ENCODE peak calls at places on chromosomes 4 and X, in ten cellular contexts. One of them, this sample, is unnamed.

GRCh38 chr4:144732584-144733130 is 86.7 kb downstream of the HHIP start:
- DNase-seq in iris pigment epithelial cell: peak
- DNase-seq in GOT3: no peak
- DNase-seq in H4: peak
- DNase-seq in GM06990: no peak
- DNase-seq in GM04504: no peak
- DNase-seq in astrocyte of the cerebellum: no peak
- DNase-seq in activated T-cell treated with anti-CD3 and anti-CD28 coated beads, Interleukin-2, amount 50 U/mL, for 1 hour: no peak
- DNase-seq in iPS DF 6.9: no peak
- DNase-seq in non-pigmented ciliary epithelial cell: no peak
- DNase-seq in this sample: no peak

GRCh38 chr4:83331959-83332358 is 2.7 kb downstream of the HPSE start:
- DNase-seq in activated T-cell treated with anti-CD3 and anti-CD28 coated beads, Interleukin-2, amount 50 U/mL, for 1 hour: no peak
- DNase-seq in iPS DF 6.9: no peak
- DNase-seq in GM06990: no peak
- DNase-seq in GOT3: no peak
- DNase-seq in H4: no peak
- DNase-seq in GM04504: no peak
- DNase-seq in non-pigmented ciliary epithelial cell: no peak
- DNase-seq in astrocyte of the cerebellum: no peak
- DNase-seq in iris pigment epithelial cell: no peak
- DNase-seq in this sample: no peak

GRCh38 chr4:155403886-155404285 is 27.1 kb upstream of the MAP9 start:
- DNase-seq in GOT3: no peak
- DNase-seq in GM04504: no peak
- DNase-seq in GM06990: no peak
- DNase-seq in iris pigment epithelial cell: peak
- DNase-seq in H4: peak
- DNase-seq in astrocyte of the cerebellum: peak
- DNase-seq in non-pigmented ciliary epithelial cell: peak
- DNase-seq in iPS DF 6.9: no peak
- DNase-seq in activated T-cell treated with anti-CD3 and anti-CD28 coated beads, Interleukin-2, amount 50 U/mL, for 1 hour: no peak
- DNase-seq in this sample: peak

GRCh38 chrX:129980540-129981206 is 1.8 kb upstream of the BCORL1 start:
- DNase-seq in GOT3: no peak
- DNase-seq in non-pigmented ciliary epithelial cell: no peak
- DNase-seq in GM06990: peak
- DNase-seq in astrocyte of the cerebellum: no peak
- DNase-seq in activated T-cell treated with anti-CD3 and anti-CD28 coated beads, Interleukin-2, amount 50 U/mL, for 1 hour: peak
- DNase-seq in iPS DF 6.9: no peak
- DNase-seq in H4: no peak
- DNase-seq in iris pigment epithelial cell: no peak
- DNase-seq in GM04504: no peak
- DNase-seq in this sample: no peak

GRCh38 chr4:153004106-153004881 is 68.2 kb downstream of the FHDC1 start:
- DNase-seq in H4: no peak
- DNase-seq in non-pigmented ciliary epithelial cell: no peak
- DNase-seq in iris pigment epithelial cell: no peak
- DNase-seq in iPS DF 6.9: no peak
- DNase-seq in astrocyte of the cerebellum: no peak
- DNase-seq in GM04504: no peak
- DNase-seq in GOT3: no peak
- DNase-seq in activated T-cell treated with anti-CD3 and anti-CD28 coated beads, Interleukin-2, amount 50 U/mL, for 1 hour: no peak
- DNase-seq in GM06990: no peak
- DNase-seq in this sample: no peak

GRCh38 chr4:151553874-151554273 is 144.9 kb downstream of the FHIP1A start:
- DNase-seq in GOT3: no peak
- DNase-seq in astrocyte of the cerebellum: no peak
- DNase-seq in GM04504: no peak
- DNase-seq in activated T-cell treated with anti-CD3 and anti-CD28 coated beads, Interleukin-2, amount 50 U/mL, for 1 hour: no peak
- DNase-seq in iPS DF 6.9: no peak
- DNase-seq in iris pigment epithelial cell: no peak
- DNase-seq in H4: no peak
- DNase-seq in non-pigmented ciliary epithelial cell: no peak
- DNase-seq in GM06990: no peak
- DNase-seq in this sample: no peak

GRCh38 chrX:155027509-155028066 is 944 bp downstream of the FUNDC2 start:
- DNase-seq in H4: peak
- DNase-seq in GM04504: peak
- DNase-seq in iris pigment epithelial cell: peak
- DNase-seq in activated T-cell treated with anti-CD3 and anti-CD28 coated beads, Interleukin-2, amount 50 U/mL, for 1 hour: no peak
- DNase-seq in iPS DF 6.9: no peak
- DNase-seq in GOT3: no peak
- DNase-seq in non-pigmented ciliary epithelial cell: no peak
- DNase-seq in astrocyte of the cerebellum: peak
- DNase-seq in GM06990: no peak
- DNase-seq in this sample: no peak

GRCh38 chrX:130623508-130623907 is 221.7 kb downstream of the RBMX2 start:
- DNase-seq in astrocyte of the cerebellum: no peak
- DNase-seq in GM04504: no peak
- DNase-seq in activated T-cell treated with anti-CD3 and anti-CD28 coated beads, Interleukin-2, amount 50 U/mL, for 1 hour: no peak
- DNase-seq in H4: no peak
- DNase-seq in GM06990: no peak
- DNase-seq in iPS DF 6.9: no peak
- DNase-seq in iris pigment epithelial cell: no peak
- DNase-seq in non-pigmented ciliary epithelial cell: no peak
- DNase-seq in GOT3: no peak
- DNase-seq in this sample: no peak

GRCh38 chrX:129000018-129000417 is 523.3 kb downstream of the SMARCA1 start:
- DNase-seq in H4: no peak
- DNase-seq in GM04504: no peak
- DNase-seq in GM06990: no peak
- DNase-seq in non-pigmented ciliary epithelial cell: no peak
- DNase-seq in activated T-cell treated with anti-CD3 and anti-CD28 coated beads, Interleukin-2, amount 50 U/mL, for 1 hour: no peak
- DNase-seq in iPS DF 6.9: no peak
- DNase-seq in GOT3: no peak
- DNase-seq in iris pigment epithelial cell: no peak
- DNase-seq in astrocyte of the cerebellum: no peak
- DNase-seq in this sample: no peak